ENCODE peak calls at places on chromosomes 13 and 19, in ten cellular contexts. B, J, Y, T, Z, I, M, A, E and H are unnamed samples.

GRCh38 chr13:65631078-65631477 is 1599.1 kb downstream of the PCDH9 start:
- DNase-seq in A (no peak), J (no peak), E (no peak), T (no peak), Y (no peak), M (no peak), Z (no peak), I (no peak), B (no peak), H (no peak)

GRCh38 chr13:98172570-98173405 is 4.3 kb downstream of the RNF113B start:
- DNase-seq in T (no peak), Z (no peak), A (no peak), B (no peak), E (no peak), J (no peak), Y (no peak), M (no peak), I (no peak), H (peak)

GRCh38 chr13:109344552-109345157 is 441.7 kb downstream of the IRS2 start:
- DNase-seq in I (peak), J (no peak), M (no peak), B (no peak), E (no peak), T (no peak), Y (no peak), A (no peak), Z (no peak), H (no peak)

GRCh38 chr13:84870190-84870589 is 929.0 kb downstream of the SLITRK6 start:
- DNase-seq in M (no peak), B (no peak), T (no peak), A (no peak), Z (no peak), I (peak), J (peak), Y (no peak), E (no peak), H (no peak)

GRCh38 chr13:109790951-109791605 is 4.7 kb upstream of the IRS2 start:
- DNase-seq in B (no peak), A (no peak), Z (no peak), E (peak), I (peak), M (no peak), J (peak), Y (no peak), T (no peak), H (no peak)

GRCh38 chr19:19554074-19555023 is 16.3 kb downstream of the CILP2 start:
- DNase-seq in I (no peak), B (no peak), J (peak), T (no peak), A (no peak), Y (no peak), M (peak), Z (peak), E (peak), H (no peak)

GRCh38 chr19:54431255-54431838 is 16.1 kb downstream of the TTYH1 start:
- DNase-seq in E (no peak), I (no peak), B (no peak), M (peak), J (no peak), T (no peak), A (peak), Y (no peak), Z (no peak), H (no peak)

GRCh38 chr13:50158385-50159165 is 143.3 kb downstream of the KCNRG start:
- DNase-seq in Z (no peak), J (no peak), M (no peak), Y (no peak), I (no peak), A (no peak), E (no peak), T (no peak), B (no peak), H (no peak)

GRCh38 chr19:377801-378581 is 31.0 kb downstream of the C2CD4C start:
- DNase-seq in Z (no peak), T (no peak), E (no peak), Y (no peak), A (no peak), J (no peak), M (no peak), B (no peak), I (no peak), H (no peak)

GRCh38 chr13:29948791-29949190 is 98.4 kb upstream of the UBL3 start:
- DNase-seq in Z (no peak), I (no peak), M (no peak), E (no peak), J (no peak), A (no peak), T (no peak), Y (no peak), B (no peak), H (no peak)

GRCh38 chr19:7597689-7598088 is 2.0 kb downstream of the CAMSAP3 start:
- DNase-seq in Y (no peak), M (peak), A (no peak), Z (no peak), B (no peak), J (no peak), T (no peak), E (no peak), I (peak), H (no peak)

GRCh38 chr13:40440990-40441820 is 225.2 kb downstream of the FOXO1 start:
- DNase-seq in E (no peak), T (no peak), Z (no peak), I (no peak), Y (peak), M (peak), B (no peak), J (no peak), A (peak), H (no peak)

GRCh38 chr19:39413269-39413902 is 917 bp downstream of the PLEKHG2 start:
- DNase-seq in Z (peak), A (peak), J (peak), E (peak), Y (peak), M (no peak), I (no peak), B (no peak), T (no peak), H (no peak)

GRCh38 chr19:44499559-44499958 is 763 bp downstream of the ZNF180 start:
- DNase-seq in I (no peak), E (no peak), A (no peak), Y (no peak), M (no peak), J (peak), Z (no peak), T (no peak), B (no peak), H (no peak)

GRCh38 chr19:53132231-53132991 is at the start of gene ZNF415:
- DNase-seq in E (no peak), B (no peak), Z (peak), I (no peak), M (peak), T (no peak), A (peak), Y (peak), J (peak), H (no peak)

GRCh38 chr19:33052352-33052972 is 12.2 kb downstream of the RHPN2 start:
- DNase-seq in Y (no peak), I (peak), J (no peak), Z (no peak), B (no peak), A (no peak), E (no peak), M (peak), T (no peak), H (no peak)

GRCh38 chr13:91347996-91348905 is 764 bp downstream of the MIR17HG start:
- DNase-seq in E (peak), B (no peak), A (peak), Y (peak), T (no peak), J (no peak), Z (peak), M (peak), I (no peak), H (no peak)

GRCh38 chr19:39998511-39998910 is 1.7 kb downstream of the ZNF546 start:
- DNase-seq in A (no peak), T (peak), E (no peak), Y (no peak), M (no peak), Z (no peak), I (no peak), J (no peak), B (no peak), H (no peak)

GRCh38 chr13:94303644-94304174 is 175.8 kb downstream of the DCT start:
- DNase-seq in J (peak), Z (no peak), M (no peak), B (no peak), Y (no peak), A (no peak), T (no peak), I (peak), E (no peak), H (no peak)

GRCh38 chr13:25630327-25630726 is 258.6 kb downstream of the ATP8A2 start:
- DNase-seq in Y (no peak), I (no peak), E (no peak), A (no peak), T (no peak), J (no peak), Z (no peak), M (no peak), B (no peak), H (peak)

GRCh38 chr19:4597278-4597974 is 37.9 kb upstream of the SEMA6B start:
- DNase-seq in B (no peak), A (no peak), Y (no peak), E (no peak), M (no peak), I (no peak), T (no peak), J (no peak), Z (no peak), H (no peak)

GRCh38 chr19:8460516-8461298 is 15.9 kb downstream of the HNRNPM start:
- DNase-seq in E (no peak), M (no peak), Y (peak), I (no peak), T (no peak), A (no peak), Z (no peak), J (no peak), B (no peak), H (no peak)

GRCh38 chr19:54554006-54554405 is 19.6 kb upstream of the LILRA2 start:
- DNase-seq in T (no peak), Z (no peak), I (no peak), Y (no peak), M (no peak), A (no peak), J (no peak), E (no peak), B (no peak), H (no peak)

GRCh38 chr19:52200044-52200443 is 10.2 kb downstream of the PPP2R1A start:
- DNase-seq in T (no peak), B (no peak), I (no peak), A (peak), Z (no peak), J (no peak), E (no peak), Y (peak), M (no peak), H (no peak)

GRCh38 chr19:44782729-44783128 is 5.0 kb downstream of the CBLC start:
- DNase-seq in T (no peak), Y (no peak), E (no peak), B (no peak), I (no peak), A (no peak), J (peak), M (no peak), Z (no peak), H (no peak)

GRCh38 chr19:29519146-29519545 is 6.6 kb upstream of the VSTM2B start:
- DNase-seq in T (no peak), Y (no peak), M (no peak), Z (no peak), E (no peak), J (no peak), B (no peak), A (no peak), I (no peak), H (no peak)

GRCh38 chr19:21087871-21088270 is 5.9 kb downstream of the ZNF714 start:
- DNase-seq in Y (no peak), E (no peak), I (no peak), M (no peak), T (no peak), J (no peak), B (no peak), Z (no peak), A (no peak), H (no peak)

GRCh38 chr19:18769989-18770528 is 21.0 kb downstream of the COMP start:
- DNase-seq in B (no peak), M (no peak), A (no peak), E (no peak), Z (no peak), Y (no peak), J (peak), T (no peak), I (no peak), H (no peak)

DNA sequence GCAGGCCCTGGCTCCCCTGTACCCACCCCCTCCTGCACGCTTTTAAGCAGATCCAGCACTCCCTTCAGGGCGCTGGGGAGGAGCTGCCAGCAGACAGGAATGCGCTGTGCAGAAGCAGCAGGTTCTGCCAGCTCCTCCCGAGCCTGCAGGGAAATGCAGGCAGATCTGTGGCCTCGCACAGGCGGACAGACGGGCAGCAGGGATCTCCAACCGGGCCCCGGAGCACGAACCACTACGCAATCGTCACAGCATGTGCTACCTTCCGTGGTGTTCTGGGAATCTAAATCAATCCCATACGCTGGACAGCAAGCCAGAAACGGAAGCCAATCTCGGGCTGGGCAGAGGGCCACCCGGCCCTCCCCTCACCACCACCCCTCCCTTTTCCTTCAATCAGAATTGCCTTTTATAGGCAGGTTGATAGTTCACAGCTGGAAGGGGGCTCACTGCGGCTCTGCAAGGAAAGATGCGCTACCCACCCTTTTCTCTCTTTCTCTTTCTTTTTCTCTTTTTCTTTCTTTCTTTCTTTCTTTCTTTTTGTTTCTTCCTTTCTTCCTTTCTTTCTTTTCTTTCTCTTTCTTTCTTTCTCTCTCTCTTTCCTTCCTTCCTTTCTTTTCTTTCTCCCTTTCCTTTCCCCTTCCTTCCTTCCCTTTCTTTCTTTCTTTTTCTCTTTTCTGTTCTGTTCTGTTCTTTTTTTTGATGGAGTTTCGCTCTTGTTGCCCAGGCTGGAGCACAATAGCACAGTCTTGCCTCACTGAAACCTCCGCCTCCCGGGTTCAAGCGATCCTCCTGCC is 99.9 kb downstream of the GNG7 start:
- DNase-seq in M (peak), J (peak), A (peak), B (no peak), I (no peak), T (no peak), Z (no peak), Y (peak), E (no peak), H (no peak)
- TF ChIP-seq POLR2AphosphoS5 in M (peak), J (peak), A (peak), B (no peak), I (no peak), T (no peak), Z (no peak), Y (peak), E (no peak), H (no peak)

GRCh38 chr19:2089727-2090053 is 6.4 kb downstream of the MOB3A start:
- DNase-seq in M (no peak), E (no peak), A (no peak), Z (no peak), I (no peak), B (no peak), Y (no peak), T (no peak), J (no peak), H (no peak)
- TF ChIP-seq POLR2AphosphoS5 in M (no peak), E (no peak), A (no peak), Z (no peak), I (no peak), B (peak), Y (no peak), T (no peak), J (no peak), H (no peak)

GRCh38 chr19:51083783-51084182 is 1.1 kb upstream of the KLK14 start:
- DNase-seq in T (no peak), B (no peak), M (no peak), E (no peak), J (no peak), Z (no peak), Y (no peak), I (no peak), A (no peak), H (no peak)
- TF ChIP-seq POLR2AphosphoS5 in T (no peak), B (no peak), M (no peak), E (no peak), J (no peak), Z (no peak), Y (no peak), I (no peak), A (no peak), H (no peak)

GRCh38 chr19:15759962-15760565 is 22.3 kb downstream of the OR10H3 start:
- DNase-seq in Y (no peak), J (no peak), M (no peak), Z (no peak), E (peak), T (no peak), B (no peak), A (no peak), I (peak), H (no peak)
- TF ChIP-seq POLR2AphosphoS5 in Y (no peak), J (no peak), M (no peak), Z (no peak), E (no peak), T (no peak), B (no peak), A (no peak), I (no peak), H (no peak)

DNA sequence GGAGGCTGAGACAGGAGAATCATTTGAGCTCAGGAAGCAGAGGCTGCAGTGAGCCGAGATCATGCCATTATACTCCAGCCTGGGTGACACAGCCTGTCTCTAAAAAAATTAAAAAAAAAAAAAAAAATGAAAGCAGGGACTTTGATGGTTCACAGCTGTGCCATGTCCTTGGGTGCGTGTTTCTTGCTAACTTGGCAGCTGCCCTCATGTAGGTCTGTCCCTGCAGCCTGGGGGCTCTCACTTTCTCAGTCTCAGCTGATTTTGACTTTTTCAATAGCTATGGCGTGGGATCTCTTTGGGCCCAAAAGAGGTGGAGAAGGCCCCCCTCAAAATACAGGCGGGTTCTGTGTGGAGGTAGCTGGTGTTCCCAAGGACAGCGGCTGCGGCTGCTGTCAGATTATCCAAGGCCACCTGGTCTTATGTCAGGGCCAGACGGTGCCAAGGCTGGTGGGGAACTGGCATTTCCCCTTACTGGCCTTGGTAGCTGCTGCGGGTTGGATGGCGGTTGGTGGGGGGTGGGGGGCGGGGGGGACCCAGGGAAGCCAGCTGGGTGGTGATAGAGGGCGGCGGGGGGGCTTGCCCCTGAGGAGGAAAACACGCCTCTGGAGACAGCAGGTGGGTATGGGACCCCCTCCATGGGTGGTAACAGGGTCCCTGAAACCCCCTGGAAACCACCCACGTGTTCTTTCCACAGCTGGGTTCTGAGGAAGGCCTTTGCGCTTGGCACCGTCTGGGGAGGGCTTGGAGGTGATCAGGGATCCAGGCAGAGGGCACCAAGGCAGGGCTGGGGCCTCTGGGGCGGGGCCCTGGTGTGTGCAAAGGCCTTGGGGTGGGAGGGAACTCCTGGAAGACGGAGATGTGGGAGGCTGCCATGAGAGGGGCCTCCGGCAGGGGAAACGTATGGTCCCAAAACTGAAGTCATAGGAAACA is 4.2 kb downstream of the TIMM13 start:
- DNase-seq in E (no peak), Y (no peak), A (no peak), B (no peak), Z (no peak), T (no peak), M (no peak), I (no peak), J (no peak), H (no peak)
- TF ChIP-seq POLR2AphosphoS5 in E (no peak), Y (no peak), A (no peak), B (no peak), Z (no peak), T (no peak), M (no peak), I (no peak), J (no peak), H (peak)